ENCODE peak calls at places on chromosomes 2 and 18, in nine cellular contexts. One of them, this sample, is unnamed.

GRCh38 chr18:2415656-2416055 is 155.6 kb downstream of the METTL4 start:
- DNase-seq in left ventricle myocardium inferior: no peak
- DNase-seq in kidney: no peak
- DNase-seq in suprapubic skin: no peak
- DNase-seq in PC-9: no peak
- DNase-seq in thyroid gland: no peak
- DNase-seq in mammary epithelial cell: no peak
- DNase-seq in fibroblast of lung: no peak
- DNase-seq in right lobe of liver: no peak
- DNase-seq in this sample: no peak

GRCh38 chr18:59502222-59502898 is 143.3 kb upstream of the LMAN1 start:
- DNase-seq in left ventricle myocardium inferior: peak; percentile 30
- DNase-seq in kidney: no peak
- DNase-seq in suprapubic skin: no peak
- DNase-seq in PC-9: no peak
- DNase-seq in thyroid gland: peak; percentile 35
- DNase-seq in mammary epithelial cell: peak; percentile 84
- DNase-seq in fibroblast of lung: peak; percentile 97
- DNase-seq in right lobe of liver: no peak
- DNase-seq in this sample: no peak

GRCh38 chr2:229080172-229080571 is 190.9 kb downstream of the PID1 start:
- DNase-seq in left ventricle myocardium inferior: no peak
- DNase-seq in kidney: no peak
- DNase-seq in suprapubic skin: no peak
- DNase-seq in PC-9: no peak
- DNase-seq in thyroid gland: no peak
- DNase-seq in mammary epithelial cell: no peak
- DNase-seq in fibroblast of lung: no peak
- DNase-seq in right lobe of liver: no peak
- DNase-seq in this sample: no peak

GRCh38 chr2:132668189-132668833 is 1.7 kb downstream of the LYPD1 start:
- DNase-seq in left ventricle myocardium inferior: no peak
- DNase-seq in kidney: no peak
- DNase-seq in suprapubic skin: no peak
- DNase-seq in PC-9: no peak
- DNase-seq in thyroid gland: peak; percentile 5
- DNase-seq in mammary epithelial cell: no peak
- DNase-seq in fibroblast of lung: no peak
- DNase-seq in right lobe of liver: no peak
- DNase-seq in this sample: peak; percentile 82

GRCh38 chr18:27057459-27058302 is 127.4 kb downstream of the CHST9 start:
- DNase-seq in left ventricle myocardium inferior: peak; percentile 19
- DNase-seq in kidney: no peak
- DNase-seq in suprapubic skin: no peak
- DNase-seq in PC-9: no peak
- DNase-seq in thyroid gland: no peak
- DNase-seq in mammary epithelial cell: no peak
- DNase-seq in fibroblast of lung: no peak
- DNase-seq in right lobe of liver: no peak
- DNase-seq in this sample: no peak

GRCh38 chr18:23032030-23032582 is 99.0 kb downstream of the RBBP8 start:
- DNase-seq in left ventricle myocardium inferior: no peak
- DNase-seq in kidney: no peak
- DNase-seq in suprapubic skin: no peak
- DNase-seq in PC-9: peak; percentile 79
- DNase-seq in thyroid gland: no peak
- DNase-seq in mammary epithelial cell: peak; percentile 76
- DNase-seq in fibroblast of lung: peak; percentile 66
- DNase-seq in right lobe of liver: no peak
- DNase-seq in this sample: peak; percentile 11

GRCh38 chr18:72541871-72542690 is 2.1 kb downstream of the CBLN2 start:
- DNase-seq in left ventricle myocardium inferior: no peak
- DNase-seq in kidney: no peak
- DNase-seq in suprapubic skin: no peak
- DNase-seq in PC-9: no peak
- DNase-seq in thyroid gland: no peak
- DNase-seq in mammary epithelial cell: no peak
- DNase-seq in fibroblast of lung: no peak
- DNase-seq in right lobe of liver: no peak
- DNase-seq in this sample: peak; percentile 87

GRCh38 chr2:221555511-221555845 is 16.6 kb downstream of the EPHA4 start:
- DNase-seq in left ventricle myocardium inferior: no peak
- DNase-seq in kidney: no peak
- DNase-seq in suprapubic skin: no peak
- DNase-seq in PC-9: no peak
- DNase-seq in thyroid gland: no peak
- DNase-seq in mammary epithelial cell: no peak
- DNase-seq in fibroblast of lung: no peak
- DNase-seq in right lobe of liver: no peak
- DNase-seq in this sample: no peak

GRCh38 chr18:54647176-54647575 is 56.1 kb downstream of the DYNAP start:
- DNase-seq in left ventricle myocardium inferior: no peak
- DNase-seq in kidney: no peak
- DNase-seq in suprapubic skin: no peak
- DNase-seq in PC-9: no peak
- DNase-seq in thyroid gland: no peak
- DNase-seq in mammary epithelial cell: peak; percentile 37
- DNase-seq in fibroblast of lung: peak; percentile 10
- DNase-seq in right lobe of liver: no peak
- DNase-seq in this sample: peak; percentile 42

GRCh38 chr2:16729335-16729734 is 63.7 kb upstream of the CYRIA start:
- DNase-seq in left ventricle myocardium inferior: no peak
- DNase-seq in kidney: no peak
- DNase-seq in suprapubic skin: no peak
- DNase-seq in PC-9: peak; percentile 19
- DNase-seq in thyroid gland: no peak
- DNase-seq in mammary epithelial cell: no peak
- DNase-seq in fibroblast of lung: no peak
- DNase-seq in right lobe of liver: no peak
- DNase-seq in this sample: no peak

GRCh38 chr2:61529944-61530343 is 8.2 kb downstream of the XPO1 start:
- DNase-seq in left ventricle myocardium inferior: no peak
- DNase-seq in kidney: no peak
- DNase-seq in suprapubic skin: no peak
- DNase-seq in PC-9: no peak
- DNase-seq in thyroid gland: no peak
- DNase-seq in mammary epithelial cell: no peak
- DNase-seq in fibroblast of lung: no peak
- DNase-seq in right lobe of liver: no peak
- DNase-seq in this sample: no peak

GRCh38 chr2:28487258-28487657 is 8.6 kb upstream of the PLB1 start:
- DNase-seq in left ventricle myocardium inferior: no peak
- DNase-seq in kidney: no peak
- DNase-seq in suprapubic skin: no peak
- DNase-seq in PC-9: no peak
- DNase-seq in thyroid gland: no peak
- DNase-seq in mammary epithelial cell: no peak
- DNase-seq in fibroblast of lung: no peak
- DNase-seq in right lobe of liver: no peak
- DNase-seq in this sample: no peak

DNA sequence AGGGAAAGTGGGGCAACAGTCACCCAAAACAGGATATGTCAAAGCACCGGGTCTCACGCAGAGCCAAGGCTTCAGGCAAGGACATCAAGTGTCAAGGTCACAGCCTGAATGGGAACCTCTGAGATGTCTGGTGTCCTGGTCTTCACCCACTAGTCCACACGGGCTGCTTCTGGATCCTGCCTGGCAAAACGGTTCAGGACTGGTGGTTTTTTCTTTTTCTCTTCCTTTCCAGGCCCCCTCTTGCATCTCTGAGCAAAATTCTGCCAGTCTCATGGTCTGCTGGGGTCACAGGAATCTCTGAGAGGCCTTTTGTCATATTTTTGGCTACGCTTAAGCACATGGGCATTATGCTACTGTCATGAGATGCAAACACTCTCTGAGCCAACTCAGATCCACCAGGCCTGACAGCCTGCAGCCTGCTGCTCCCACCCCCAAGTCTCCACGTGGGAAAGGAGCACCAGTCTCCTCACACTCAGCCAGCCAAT is 518.2 kb upstream of the ZEB2 start:
- DNase-seq in left ventricle myocardium inferior: no peak
- DNase-seq in kidney: no peak
- DNase-seq in suprapubic skin: no peak
- DNase-seq in PC-9: no peak
- DNase-seq in thyroid gland: no peak
- DNase-seq in mammary epithelial cell: no peak
- DNase-seq in fibroblast of lung: no peak
- DNase-seq in right lobe of liver: no peak
- DNase-seq in this sample: no peak
- H3K4me3 ChIP-seq in left ventricle myocardium inferior: no peak overlapping the region
- H3K4me3 ChIP-seq in kidney: no peak overlapping the region
- H3K4me3 ChIP-seq in suprapubic skin: no peak overlapping the region
- H3K4me3 ChIP-seq in PC-9: no peak overlapping the region
- H3K4me3 ChIP-seq in thyroid gland: no peak overlapping the region
- H3K4me3 ChIP-seq in mammary epithelial cell: no peak overlapping the region
- H3K4me3 ChIP-seq in fibroblast of lung: no peak overlapping the region
- H3K4me3 ChIP-seq in right lobe of liver: no peak overlapping the region
- H3K4me3 ChIP-seq in this sample: no peak overlapping the region

GRCh38 chr2:33583194-33583938 is 15.7 kb downstream of the FAM98A start:
- DNase-seq in left ventricle myocardium inferior: no peak
- DNase-seq in kidney: no peak
- DNase-seq in suprapubic skin: no peak
- DNase-seq in PC-9: peak; percentile 34
- DNase-seq in thyroid gland: peak; percentile 32
- DNase-seq in mammary epithelial cell: peak; percentile 7
- DNase-seq in fibroblast of lung: peak; percentile 65
- DNase-seq in right lobe of liver: no peak
- DNase-seq in this sample: peak; percentile 27
- H3K36me3 ChIP-seq in left ventricle myocardium inferior: peaks cover 48% of the 10 kb centered on the region
- H3K36me3 ChIP-seq in kidney: peaks cover 31% of the 10 kb centered on the region
- H3K36me3 ChIP-seq in suprapubic skin: peaks cover 47% of the 10 kb centered on the region
- H3K36me3 ChIP-seq in PC-9: peaks cover 12% of the 10 kb centered on the region
- H3K36me3 ChIP-seq in thyroid gland: peaks cover 26% of the 10 kb centered on the region
- H3K36me3 ChIP-seq in mammary epithelial cell: peaks cover 20% of the 10 kb centered on the region
- H3K36me3 ChIP-seq in fibroblast of lung: peaks cover 12% of the 10 kb centered on the region
- H3K36me3 ChIP-seq in right lobe of liver: no peaks in the 10 kb centered on the region
- H3K36me3 ChIP-seq in this sample: peaks cover 11% of the 10 kb centered on the region

GRCh38 chr2:231528636-231529030 is 1.6 kb downstream of the NMUR1 start:
- DNase-seq in left ventricle myocardium inferior: no peak
- DNase-seq in kidney: no peak
- DNase-seq in suprapubic skin: no peak
- DNase-seq in PC-9: no peak
- DNase-seq in thyroid gland: no peak
- DNase-seq in mammary epithelial cell: no peak
- DNase-seq in fibroblast of lung: no peak
- DNase-seq in right lobe of liver: no peak
- DNase-seq in this sample: no peak

GRCh38 chr2:231532189-231533035 is 2.2 kb upstream of the NMUR1 start:
- DNase-seq in left ventricle myocardium inferior: no peak
- DNase-seq in kidney: no peak
- DNase-seq in suprapubic skin: no peak
- DNase-seq in PC-9: no peak
- DNase-seq in thyroid gland: no peak
- DNase-seq in mammary epithelial cell: no peak
- DNase-seq in fibroblast of lung: no peak
- DNase-seq in right lobe of liver: no peak
- DNase-seq in this sample: no peak

GRCh38 chr2:231531408-231532188 is 1.4 kb upstream of the NMUR1 start:
- DNase-seq in left ventricle myocardium inferior: no peak
- DNase-seq in kidney: no peak
- DNase-seq in suprapubic skin: no peak
- DNase-seq in PC-9: no peak
- DNase-seq in thyroid gland: no peak
- DNase-seq in mammary epithelial cell: no peak
- DNase-seq in fibroblast of lung: peak; percentile 22
- DNase-seq in right lobe of liver: no peak
- DNase-seq in this sample: no peak

GRCh38 chr2:231527955-231528635 is 2.1 kb downstream of the NMUR1 start:
- DNase-seq in left ventricle myocardium inferior: no peak
- DNase-seq in kidney: no peak
- DNase-seq in suprapubic skin: no peak
- DNase-seq in PC-9: no peak
- DNase-seq in thyroid gland: no peak
- DNase-seq in mammary epithelial cell: no peak
- DNase-seq in fibroblast of lung: no peak
- DNase-seq in right lobe of liver: no peak
- DNase-seq in this sample: no peak

GRCh38 chr2:231530099-231531085 is at the start of gene NMUR1:
- DNase-seq in left ventricle myocardium inferior: peak; percentile 74
- DNase-seq in kidney: peak; percentile 86
- DNase-seq in suprapubic skin: no peak
- DNase-seq in PC-9: no peak
- DNase-seq in thyroid gland: peak; percentile 57
- DNase-seq in mammary epithelial cell: no peak
- DNase-seq in fibroblast of lung: peak; percentile 10
- DNase-seq in right lobe of liver: peak; percentile 71
- DNase-seq in this sample: peak; percentile 97
- H3K4me3 ChIP-seq in left ventricle myocardium inferior: peak within 1 kb of the TSS; percentile 64
- H3K4me3 ChIP-seq in kidney: peak within 1 kb of the TSS; percentile 44
- H3K4me3 ChIP-seq in suprapubic skin: peak within 1 kb of the TSS; percentile 55
- H3K4me3 ChIP-seq in PC-9: no peak within 1 kb of the TSS
- H3K4me3 ChIP-seq in thyroid gland: no peak within 1 kb of the TSS
- H3K4me3 ChIP-seq in mammary epithelial cell: no peak within 1 kb of the TSS
- H3K4me3 ChIP-seq in fibroblast of lung: peak within 1 kb of the TSS; percentile 32
- H3K4me3 ChIP-seq in right lobe of liver: peak within 1 kb of the TSS; percentile 39
- H3K4me3 ChIP-seq in this sample: peak within 1 kb of the TSS; percentile 40

GRCh38 chr2:69547984-69548715 is 95.4 kb downstream of the AAK1 start:
- DNase-seq in left ventricle myocardium inferior: no peak
- DNase-seq in kidney: no peak
- DNase-seq in suprapubic skin: no peak
- DNase-seq in PC-9: no peak
- DNase-seq in thyroid gland: no peak
- DNase-seq in mammary epithelial cell: no peak
- DNase-seq in fibroblast of lung: no peak
- DNase-seq in right lobe of liver: no peak
- DNase-seq in this sample: no peak

GRCh38 chr2:69549421-69549820 is 94.1 kb downstream of the AAK1 start:
- DNase-seq in left ventricle myocardium inferior: no peak
- DNase-seq in kidney: no peak
- DNase-seq in suprapubic skin: no peak
- DNase-seq in PC-9: peak; percentile 47
- DNase-seq in thyroid gland: no peak
- DNase-seq in mammary epithelial cell: peak; percentile 44
- DNase-seq in fibroblast of lung: no peak
- DNase-seq in right lobe of liver: no peak
- DNase-seq in this sample: no peak

GRCh38 chr2:69546646-69547045 is 96.9 kb downstream of the AAK1 start:
- DNase-seq in left ventricle myocardium inferior: no peak
- DNase-seq in kidney: no peak
- DNase-seq in suprapubic skin: no peak
- DNase-seq in PC-9: no peak
- DNase-seq in thyroid gland: no peak
- DNase-seq in mammary epithelial cell: no peak
- DNase-seq in fibroblast of lung: no peak
- DNase-seq in right lobe of liver: no peak
- DNase-seq in this sample: no peak

GRCh38 chr2:69545477-69545932 is 98.0 kb downstream of the AAK1 start:
- DNase-seq in left ventricle myocardium inferior: no peak
- DNase-seq in kidney: no peak
- DNase-seq in suprapubic skin: no peak
- DNase-seq in PC-9: no peak
- DNase-seq in thyroid gland: no peak
- DNase-seq in mammary epithelial cell: no peak
- DNase-seq in fibroblast of lung: no peak
- DNase-seq in right lobe of liver: no peak
- DNase-seq in this sample: no peak

DNA sequence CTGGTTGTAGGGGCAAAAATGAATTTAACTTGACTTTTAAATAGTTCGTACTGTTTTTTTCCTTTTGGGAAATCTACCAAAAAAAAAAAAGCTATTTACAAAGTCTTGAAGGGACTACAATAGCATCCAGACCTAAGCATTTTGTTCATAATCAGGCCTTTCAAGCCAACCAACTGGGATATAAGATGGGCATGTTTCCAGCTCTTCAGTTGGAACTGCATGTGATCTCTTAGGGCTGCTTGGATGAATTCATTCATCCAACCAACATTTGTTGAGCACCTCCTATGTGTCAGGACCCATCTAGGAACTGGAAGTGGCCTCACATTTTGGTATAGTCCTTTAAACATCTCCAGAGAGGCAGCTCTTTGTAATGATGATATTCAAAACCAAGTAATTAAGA is 98.6 kb downstream of the AAK1 start:
- DNase-seq in left ventricle myocardium inferior: no peak
- DNase-seq in kidney: no peak
- DNase-seq in suprapubic skin: no peak
- DNase-seq in PC-9: no peak
- DNase-seq in thyroid gland: no peak
- DNase-seq in mammary epithelial cell: no peak
- DNase-seq in fibroblast of lung: no peak
- DNase-seq in right lobe of liver: no peak
- DNase-seq in this sample: no peak
- H3K36me3 ChIP-seq in left ventricle myocardium inferior: peaks cover 36% of the 10 kb centered on the region
- H3K36me3 ChIP-seq in kidney: peaks cover 6% of the 10 kb centered on the region
- H3K36me3 ChIP-seq in suprapubic skin: peaks cover 19% of the 10 kb centered on the region
- H3K36me3 ChIP-seq in PC-9: peaks cover 12% of the 10 kb centered on the region
- H3K36me3 ChIP-seq in thyroid gland: peaks cover 23% of the 10 kb centered on the region
- H3K36me3 ChIP-seq in mammary epithelial cell: peaks cover 2% of the 10 kb centered on the region
- H3K36me3 ChIP-seq in fibroblast of lung: peaks cover 3% of the 10 kb centered on the region
- H3K36me3 ChIP-seq in right lobe of liver: no peaks in the 10 kb centered on the region
- H3K36me3 ChIP-seq in this sample: no peaks in the 10 kb centered on the region

This sample was measured in H7.